ENCODE peak calls at places on chromosomes 3 and 15, in four cellular contexts. Z, D, U and W are unnamed samples. For H3K36me3, the result is how much of the 10 kb centered on the place peaks cover.

GRCh38 chr15:25830844-25831443 is 32.2 kb downstream of the ATP10A start:
- DNase-seq in Z (no peak), D (no peak), U (peak), W (peak)

GRCh38 chr15:68871507-68871906 is 50.8 kb upstream of the ANP32A start:
- DNase-seq in Z (no peak), D (no peak), U (no peak), W (no peak)

GRCh38 chr3:114176487-114176886 is 2.4 kb downstream of the DRD3 start:
- DNase-seq in Z (no peak), D (no peak), U (no peak), W (no peak)

GRCh38 chr3:50123394-50124361 is 31.4 kb upstream of the SEMA3F start:
- DNase-seq in Z (peak), D (no peak), U (no peak), W (no peak)

GRCh38 chr15:26883466-26883865 is 16.6 kb downstream of the GABRA5 start:
- DNase-seq in Z (no peak), D (no peak), U (no peak), W (no peak)

GRCh38 chr3:192128922-192129321 is 598.4 kb downstream of the FGF12 start:
- DNase-seq in Z (no peak), D (no peak), U (no peak), W (no peak)

GRCh38 chr3:128335621-128336296 is 130.9 kb downstream of the DNAJB8 start:
- DNase-seq in Z (peak), D (peak), U (no peak), W (peak)

GRCh38 chr15:62783303-62783957 is 259.1 kb upstream of the TPM1 start:
- DNase-seq in Z (no peak), D (no peak), U (peak), W (no peak)

GRCh38 chr15:61654918-61655317 is 405.3 kb downstream of the VPS13C start:
- DNase-seq in Z (no peak), D (peak), U (no peak), W (no peak)

GRCh38 chr3:78256123-78256522 is 1216.2 kb downstream of the ROBO2 start:
- DNase-seq in Z (no peak), D (no peak), U (no peak), W (no peak)

GRCh38 chr3:190000187-190000860 is 120.4 kb downstream of the P3H2 start:
- DNase-seq in Z (no peak), D (no peak), U (no peak), W (no peak)

GRCh38 chr3:133136114-133137041 is 98.2 kb downstream of the TMEM108 start:
- DNase-seq in Z (no peak), D (no peak), U (no peak), W (no peak)

GRCh38 chr15:60396560-60396963 is 1.2 kb downstream of the ANXA2 start:
- DNase-seq in Z (no peak), D (no peak), U (no peak), W (no peak)

GRCh38 chr3:125683067-125683844 is 88.0 kb upstream of the OSBPL11 start:
- DNase-seq in Z (no peak), D (peak), U (no peak), W (peak)

GRCh38 chr3:15899438-15899837 is 101.7 kb upstream of the ANKRD28 start:
- DNase-seq in Z (no peak), D (peak), U (peak), W (no peak)

GRCh38 chr3:176950743-176951142 is 246.5 kb downstream of the TBL1XR1 start:
- DNase-seq in Z (no peak), D (no peak), U (peak), W (no peak)

GRCh38 chr3:138408751-138409161 is 25.7 kb upstream of the ESYT3 start:
- DNase-seq in Z (no peak), D (peak), U (peak), W (no peak)

GRCh38 chr15:66287461-66288055 is 5.8 kb upstream of the DIS3L start:
- DNase-seq in Z (no peak), D (peak), U (peak), W (no peak)

DNA sequence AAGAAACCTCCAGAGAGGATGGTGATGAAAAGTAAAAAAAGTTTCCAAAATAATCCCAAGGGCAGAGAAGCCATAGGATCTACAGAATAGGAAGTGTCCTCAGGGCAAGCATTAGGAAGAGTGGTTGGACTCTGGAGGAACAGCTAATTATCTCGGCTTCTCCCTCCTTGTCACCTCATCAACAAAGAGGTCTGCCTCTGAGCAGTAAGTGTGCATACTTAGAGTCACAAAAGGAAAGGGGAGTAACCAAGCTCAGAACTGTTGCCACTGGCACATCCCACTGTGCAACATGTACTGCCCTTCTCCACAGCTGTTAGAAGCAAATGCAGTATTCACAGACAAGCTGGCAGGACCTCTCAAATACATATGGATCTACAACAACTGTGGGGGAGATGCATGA is 31.6 kb downstream of the NGLY1 start:
- DNase-seq in Z (no peak), D (peak), U (no peak), W (no peak)
- H3K36me3 ChIP-seq in Z (half or more), D (under half), U (under half), W (under half)

GRCh38 chr3:58427661-58428361 is 5.8 kb downstream of the PDHB start:
- DNase-seq in Z (no peak), D (no peak), U (no peak), W (no peak)
- H3K36me3 ChIP-seq in Z (half or more), D (under half), U (half or more), W (under half)

DNA sequence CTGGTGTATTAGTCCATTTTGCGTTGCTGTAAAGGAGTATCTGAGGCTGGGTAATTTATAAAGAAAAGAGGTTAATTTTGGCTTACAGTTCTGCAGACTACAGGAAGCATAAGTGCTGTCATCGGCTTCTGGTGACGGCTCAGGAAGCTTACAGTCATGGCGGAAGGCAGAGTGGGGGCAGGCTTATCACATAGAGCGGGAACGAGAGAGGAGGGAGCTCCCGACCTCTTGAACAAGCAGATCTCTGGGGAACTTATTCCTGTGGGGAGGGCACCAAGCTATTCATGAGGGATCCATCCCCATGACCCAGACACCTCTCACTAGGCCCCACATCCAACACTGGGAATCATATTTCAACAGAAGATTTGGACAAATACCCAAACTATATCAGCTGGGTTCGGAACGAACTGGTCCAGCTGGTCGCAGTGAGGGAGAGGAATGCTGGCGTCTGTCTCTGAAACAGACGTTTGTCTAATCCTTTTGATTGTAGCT is 72.5 kb downstream of the LMLN start:
- DNase-seq in Z (no peak), D (no peak), U (peak), W (no peak)
- H3K36me3 ChIP-seq in Z (under half), D (under half), U (under half), W (under half)

DNA sequence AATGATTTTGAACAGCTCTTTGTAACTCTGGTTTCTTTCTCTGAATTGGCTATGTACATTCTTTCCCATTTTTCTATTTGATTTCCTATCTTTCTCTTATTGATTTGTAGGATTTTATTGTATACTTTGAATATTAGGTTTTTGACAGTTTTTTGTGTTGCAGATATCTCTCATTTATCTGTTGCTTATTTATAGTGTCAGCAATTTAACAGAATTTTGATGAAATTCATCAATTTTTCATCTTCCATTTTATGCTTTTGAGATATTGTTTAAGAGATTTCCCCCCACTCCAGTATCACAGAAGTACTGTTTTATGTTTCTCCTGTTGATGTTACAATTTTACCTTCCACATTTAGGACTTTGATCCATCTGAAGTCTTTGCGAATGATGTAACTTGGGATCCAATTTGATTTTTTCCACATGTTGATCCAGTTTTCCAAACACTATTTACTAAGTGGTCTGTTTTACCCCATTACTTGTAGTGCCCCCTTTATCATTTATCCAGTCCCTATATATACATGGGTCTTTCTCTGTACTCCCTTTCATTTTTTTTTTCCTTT is 46.1 kb downstream of the XYLB start:
- DNase-seq in Z (no peak), D (no peak), U (no peak), W (no peak)
- H3K36me3 ChIP-seq in Z (under half), D (under half), U (under half), W (under half)

DNA sequence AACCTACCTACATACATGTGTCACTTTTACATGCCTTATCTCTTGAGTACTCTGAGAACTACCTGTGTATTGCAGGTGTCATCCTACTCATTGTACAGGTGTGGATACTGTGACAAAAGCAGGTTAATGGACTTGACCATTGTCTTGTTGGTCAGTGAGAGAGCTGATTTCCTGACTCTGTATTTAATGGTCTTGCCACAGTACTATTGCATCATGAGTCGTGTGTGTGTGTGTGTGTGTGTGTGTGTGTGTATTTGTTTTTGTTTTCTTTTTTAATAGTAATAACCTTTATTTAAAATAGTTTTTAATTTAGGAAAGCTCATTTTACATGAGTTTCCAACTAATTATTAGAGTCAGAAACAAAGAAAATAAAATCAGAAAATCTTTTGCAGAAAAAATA is 7.7 kb downstream of the SELENOT start:
- DNase-seq in Z (no peak), D (no peak), U (no peak), W (no peak)
- H3K36me3 ChIP-seq in Z (under half), D (under half), U (under half), W (under half)

GRCh38 chr3:51932471-51933370 is 9.0 kb downstream of the RRP9 start:
- DNase-seq in Z (no peak), D (no peak), U (no peak), W (no peak)
- H3K36me3 ChIP-seq in Z (half or more), D (under half), U (half or more), W (under half)

GRCh38 chr3:27610800-27611199 is 111.3 kb downstream of the EOMES start:
- DNase-seq in Z (no peak), D (no peak), U (no peak), W (no peak)

GRCh38 chr3:27607370-27607769 is 114.8 kb downstream of the EOMES start:
- DNase-seq in Z (no peak), D (peak), U (no peak), W (no peak)

GRCh38 chr3:27606537-27606936 is 115.6 kb downstream of the EOMES start:
- DNase-seq in Z (no peak), D (no peak), U (peak), W (no peak)
- H3K36me3 ChIP-seq in Z (under half), D (under half), U (under half), W (under half)